ENCODE peak calls at places on chromosome 16, in six cellular contexts. C is activated CD8-positive, alpha-beta memory T cell treated with anti-CD3 and anti-CD28 coated beads, Interleukin-2, amount 10 ng/mL, durations not matched to agents 7 days and 5 days; D is activated T-cell treated with anti-CD3 and anti-CD28 coated beads, Interleukin-2, amount 50 U/mL, for 72 hours; I is T-cell; Y is heart left ventricle; V is activated CD8-positive, alpha-beta T cell treated with anti-CD3 and anti-CD28 coated beads, Interleukin-2, amount 10 ng/mL, durations not matched to agents 7 days and 5 days. B is an unnamed sample.

GRCh38 chr16:49453983-49454382 is 80.4 kb downstream of the C16orf78 start:
- ATAC-seq in C (no peak), D (no peak), I (no peak), Y (no peak), V (no peak), B (no peak)

GRCh38 chr16:73000020-73000906 is 47.7 kb downstream of the ZFHX3 start:
- ATAC-seq in C (no peak), D (no peak), I (no peak), Y (peak), V (no peak), B (peak)

GRCh38 chr16:19883296-19883951 is 1.2 kb downstream of the GPRC5B start:
- ATAC-seq in C (no peak), D (no peak), I (no peak), Y (peak), V (no peak), B (no peak)

GRCh38 chr16:10776280-10776679 is 32.6 kb downstream of the NUBP1 start:
- ATAC-seq in C (peak), D (peak), I (peak), Y (no peak), V (peak), B (no peak)

GRCh38 chr16:24499193-24499814 is 40.1 kb upstream of the RBBP6 start:
- ATAC-seq in C (no peak), D (no peak), I (no peak), Y (peak), V (no peak), B (peak)

GRCh38 chr16:70678898-70679652 is 6.8 kb downstream of the MTSS2 start:
- ATAC-seq in C (peak), D (no peak), I (no peak), Y (no peak), V (no peak), B (no peak)

GRCh38 chr16:87607871-87608270 is 5.6 kb downstream of the JPH3 start:
- ATAC-seq in C (no peak), D (no peak), I (no peak), Y (no peak), V (no peak), B (no peak)

GRCh38 chr16:89384282-89384681 is 106.1 kb downstream of the ANKRD11 start:
- ATAC-seq in C (no peak), D (no peak), I (no peak), Y (no peak), V (no peak), B (no peak)

GRCh38 chr16:70749006-70749678 is 51.8 kb downstream of the VAC14 start:
- ATAC-seq in C (no peak), D (no peak), I (no peak), Y (no peak), V (no peak), B (peak)

GRCh38 chr16:10921536-10922327 is 20.5 kb downstream of the DEXI start:
- ATAC-seq in C (no peak), D (no peak), I (no peak), Y (peak), V (no peak), B (no peak)